ENCODE peak calls at places on chromosome 3, in six cellular contexts. L is AG10803, Z is T-helper 17 cell, K is NCI-H1105, I is aorta, S is activated gamma-delta T cell treated with Interleukin-2 at 50 U/mL for 16 hours. U is an unnamed sample.

GRCh38 chr3:122100591-122101491 is 45.7 kb downstream of the CD86 start:
- DNase-seq in L (no peak), Z (no peak), K (no peak), I (no peak), S (no peak), U (peak)

GRCh38 chr3:66014641-66015040 is 24.1 kb downstream of the MAGI1 start:
- DNase-seq in L (no peak), Z (no peak), K (no peak), I (no peak), S (no peak), U (no peak)

GRCh38 chr3:29789686-29790085 is 508.8 kb downstream of the RBMS3 start:
- DNase-seq in L (peak), Z (no peak), K (no peak), I (no peak), S (no peak), U (no peak)

GRCh38 chr3:157832588-157832987 is 273.6 kb downstream of the SHOX2 start:
- DNase-seq in L (peak), Z (no peak), K (no peak), I (no peak), S (no peak), U (peak)

GRCh38 chr3:56075089-56075488 is 393.2 kb downstream of the ERC2 start:
- DNase-seq in L (no peak), Z (no peak), K (no peak), I (no peak), S (no peak), U (no peak)

GRCh38 chr3:186456636-186457265 is 87.4 kb downstream of the CRYGS start:
- DNase-seq in L (no peak), Z (no peak), K (no peak), I (no peak), S (no peak), U (no peak)

GRCh38 chr3:10530241-10530640 is 24.9 kb upstream of the ATP2B2 start:
- DNase-seq in L (no peak), Z (no peak), K (no peak), I (no peak), S (no peak), U (no peak)

GRCh38 chr3:46905191-46905560 is 27.7 kb downstream of the PTH1R start:
- DNase-seq in L (no peak), Z (no peak), K (no peak), I (peak), S (no peak), U (no peak)

GRCh38 chr3:29275309-29275708 is 5.6 kb upstream of the RBMS3 start:
- DNase-seq in L (peak), Z (no peak), K (no peak), I (no peak), S (no peak), U (no peak)

GRCh38 chr3:149453140-149453805 is 21.2 kb upstream of the TM4SF4 start:
- DNase-seq in L (no peak), Z (no peak), K (no peak), I (no peak), S (no peak), U (no peak)

GRCh38 chr3:98741121-98741716 is 21.9 kb upstream of the ST3GAL6 start:
- DNase-seq in L (no peak), Z (no peak), K (no peak), I (no peak), S (no peak), U (peak)

GRCh38 chr3:52372822-52373504 is 56.8 kb downstream of the DNAH1 start:
- DNase-seq in L (no peak), Z (no peak), K (no peak), I (peak), S (no peak), U (no peak)

GRCh38 chr3:102745881-102746280 is 311.1 kb downstream of the ZPLD1 start:
- DNase-seq in L (peak), Z (no peak), K (no peak), I (no peak), S (no peak), U (peak)

GRCh38 chr3:156535162-156535627 is 19.7 kb downstream of the SSR3 start:
- DNase-seq in L (peak), Z (no peak), K (no peak), I (peak), S (no peak), U (peak)

GRCh38 chr3:156837130-156837529 is 11.0 kb downstream of the LEKR1 start:
- DNase-seq in L (peak), Z (no peak), K (no peak), I (no peak), S (no peak), U (peak)

GRCh38 chr3:38022301-38022700 is 7.1 kb downstream of the PLCD1 start:
- DNase-seq in L (no peak), Z (no peak), K (no peak), I (no peak), S (no peak), U (no peak)

GRCh38 chr3:37700849-37701248 is 160.8 kb upstream of the CTDSPL start:
- DNase-seq in L (no peak), Z (no peak), K (no peak), I (no peak), S (no peak), U (no peak)

GRCh38 chr3:33911525-33912322 is 113.3 kb downstream of the PDCD6IP start:
- DNase-seq in L (peak), Z (no peak), K (no peak), I (no peak), S (no peak), U (peak)

GRCh38 chr3:13536832-13537231 is 12.1 kb upstream of the FBLN2 start:
- DNase-seq in L (no peak), Z (no peak), K (no peak), I (peak), S (no peak), U (no peak)

GRCh38 chr3:186315581-186316354 is 46.3 kb downstream of the DGKG start:
- DNase-seq in L (peak), Z (no peak), K (no peak), I (no peak), S (no peak), U (peak)

GRCh38 chr3:35932995-35933394 is 293.7 kb downstream of the ARPP21 start:
- DNase-seq in L (peak), Z (no peak), K (no peak), I (no peak), S (no peak), U (peak)

GRCh38 chr3:138046955-138047354 is 37.0 kb downstream of the CLDN18 start:
- DNase-seq in L (no peak), Z (no peak), K (no peak), I (no peak), S (no peak), U (peak)

GRCh38 chr3:46298871-46299607 is 54.9 kb upstream of the CCR2 start:
- DNase-seq in L (no peak), Z (no peak), K (no peak), I (no peak), S (no peak), U (no peak)

GRCh38 chr3:87076951-87077350 is 86.0 kb upstream of the VGLL3 start:
- DNase-seq in L (peak), Z (no peak), K (no peak), I (no peak), S (no peak), U (peak)

GRCh38 chr3:185503467-185503975 is 4.7 kb upstream of the TMEM41A start:
- DNase-seq in L (no peak), Z (no peak), K (no peak), I (no peak), S (no peak), U (no peak)

GRCh38 chr3:14216257-14217048 is 37.8 kb downstream of the LSM3 start:
- DNase-seq in L (no peak), Z (no peak), K (peak), I (no peak), S (peak), U (no peak)

GRCh38 chr3:100087203-100087602 is 27.1 kb downstream of the FILIP1L start:
- DNase-seq in L (peak), Z (no peak), K (no peak), I (no peak), S (no peak), U (peak)

GRCh38 chr3:192636517-192637444 is 90.6 kb downstream of the FGF12 start:
- DNase-seq in L (no peak), Z (no peak), K (no peak), I (no peak), S (no peak), U (no peak)

GRCh38 chr3:64199933-64200332 is 25.3 kb downstream of the PRICKLE2 start:
- DNase-seq in L (no peak), Z (no peak), K (no peak), I (no peak), S (no peak), U (no peak)

GRCh38 chr3:53163459-53164387 is 2.7 kb downstream of the PRKCD start:
- DNase-seq in L (no peak), Z (no peak), K (no peak), I (no peak), S (no peak), U (no peak)

GRCh38 chr3:140416686-140417085 is 261.2 kb upstream of the TRIM42 start:
- DNase-seq in L (no peak), Z (no peak), K (peak), I (no peak), S (no peak), U (no peak)

GRCh38 chr3:108125550-108126071 is 34.8 kb upstream of the CD47 start:
- DNase-seq in L (no peak), Z (peak), K (peak), I (no peak), S (peak), U (no peak)

U was measured in ELR.